ENCODE peak calls at places on chromosomes 11 and 22, in six cellular contexts. One of them, this sample, is unnamed.
A peak's percentile ranks its signal among the peaks of the same experiment; 100 is the strongest.

GRCh38 chr11:43784866-43785265 is 95.8 kb upstream of the ALKBH3 start:
- DNase-seq in cardiac muscle cell: no peak
- DNase-seq in mammary epithelial cell: no peak
- DNase-seq in tibial artery: no peak
- DNase-seq in A673: no peak
- DNase-seq in pancreas: no peak
- DNase-seq in this sample: no peak

GRCh38 chr11:117814766-117815261 is 9.7 kb downstream of the FXYD2 start:
- DNase-seq in cardiac muscle cell: peak; percentile 42
- DNase-seq in mammary epithelial cell: no peak
- DNase-seq in tibial artery: no peak
- DNase-seq in A673: peak; percentile 91
- DNase-seq in pancreas: peak; percentile 84
- DNase-seq in this sample: no peak

GRCh38 chr11:128868851-128869671 is 2.0 kb upstream of the KCNJ1 start:
- DNase-seq in cardiac muscle cell: no peak
- DNase-seq in mammary epithelial cell: no peak
- DNase-seq in tibial artery: no peak
- DNase-seq in A673: no peak
- DNase-seq in pancreas: no peak
- DNase-seq in this sample: no peak

GRCh38 chr11:68312780-68313573 is 586 bp downstream of the LRP5 start:
- DNase-seq in cardiac muscle cell: no peak
- DNase-seq in mammary epithelial cell: no peak
- DNase-seq in tibial artery: no peak
- DNase-seq in A673: peak; percentile 50
- DNase-seq in pancreas: peak; percentile 76
- DNase-seq in this sample: no peak

GRCh38 chr11:10443152-10443551 is 11.9 kb upstream of the AMPD3 start:
- DNase-seq in cardiac muscle cell: no peak
- DNase-seq in mammary epithelial cell: no peak
- DNase-seq in tibial artery: no peak
- DNase-seq in A673: no peak
- DNase-seq in pancreas: no peak
- DNase-seq in this sample: no peak

GRCh38 chr11:698493-699115 is 3.0 kb downstream of the TMEM80 start:
- DNase-seq in cardiac muscle cell: no peak
- DNase-seq in mammary epithelial cell: no peak
- DNase-seq in tibial artery: no peak
- DNase-seq in A673: no peak
- DNase-seq in pancreas: no peak
- DNase-seq in this sample: no peak

GRCh38 chr11:120543816-120544215 is 32.3 kb downstream of the GRIK4 start:
- DNase-seq in cardiac muscle cell: no peak
- DNase-seq in mammary epithelial cell: no peak
- DNase-seq in tibial artery: no peak
- DNase-seq in A673: no peak
- DNase-seq in pancreas: no peak
- DNase-seq in this sample: no peak

GRCh38 chr11:25612806-25613205 is 719.1 kb upstream of the ANO3 start:
- DNase-seq in cardiac muscle cell: no peak
- DNase-seq in mammary epithelial cell: no peak
- DNase-seq in tibial artery: no peak
- DNase-seq in A673: no peak
- DNase-seq in pancreas: no peak
- DNase-seq in this sample: no peak

GRCh38 chr11:71252782-71253730 is 679 bp upstream of the SHANK2 start:
- DNase-seq in cardiac muscle cell: peak; percentile 61
- DNase-seq in mammary epithelial cell: no peak
- DNase-seq in tibial artery: no peak
- DNase-seq in A673: no peak
- DNase-seq in pancreas: peak; percentile 68
- DNase-seq in this sample: no peak

GRCh38 chr11:46727952-46728658 is 9.1 kb downstream of the F2 start:
- DNase-seq in cardiac muscle cell: no peak
- DNase-seq in mammary epithelial cell: no peak
- DNase-seq in tibial artery: no peak
- DNase-seq in A673: no peak
- DNase-seq in pancreas: peak; percentile 43
- DNase-seq in this sample: no peak

GRCh38 chr11:105610796-105611361 is 1.0 kb downstream of the GRIA4 start:
- DNase-seq in cardiac muscle cell: no peak
- DNase-seq in mammary epithelial cell: no peak
- DNase-seq in tibial artery: no peak
- DNase-seq in A673: no peak
- DNase-seq in pancreas: no peak
- DNase-seq in this sample: no peak

GRCh38 chr11:64340671-64341335 is 799 bp downstream of the CCDC88B start:
- DNase-seq in cardiac muscle cell: no peak
- DNase-seq in mammary epithelial cell: no peak
- DNase-seq in tibial artery: peak; percentile 70
- DNase-seq in A673: no peak
- DNase-seq in pancreas: peak; percentile 70
- DNase-seq in this sample: no peak
- TF ChIP-seq CTCF in cardiac muscle cell: no peak
- TF ChIP-seq CTCF in mammary epithelial cell: no peak
- TF ChIP-seq CTCF in tibial artery: no peak
- TF ChIP-seq CTCF in A673: no peak
- TF ChIP-seq CTCF in pancreas: no peak
- TF ChIP-seq CTCF in this sample: no peak

GRCh38 chr22:50244420-50245213 is at the start of gene TUBGCP6:
- DNase-seq in cardiac muscle cell: peak; percentile 95
- DNase-seq in mammary epithelial cell: peak; percentile 91
- DNase-seq in tibial artery: peak; percentile 96
- DNase-seq in A673: peak; percentile 96
- DNase-seq in pancreas: peak; percentile 98
- DNase-seq in this sample: peak; percentile 96
- TF ChIP-seq CTCF in cardiac muscle cell: peak; percentile 6
- TF ChIP-seq CTCF in mammary epithelial cell: no peak
- TF ChIP-seq CTCF in tibial artery: peak; percentile 23
- TF ChIP-seq CTCF in A673: peak; percentile 16
- TF ChIP-seq CTCF in pancreas: peak; percentile 29
- TF ChIP-seq CTCF in this sample: peak; percentile 28

GRCh38 chr22:43922123-43922522 is 1.5 kb upstream of the PNPLA3 start:
- DNase-seq in cardiac muscle cell: no peak
- DNase-seq in mammary epithelial cell: no peak
- DNase-seq in tibial artery: no peak
- DNase-seq in A673: no peak
- DNase-seq in pancreas: no peak
- DNase-seq in this sample: no peak
- TF ChIP-seq CTCF in cardiac muscle cell: peak; percentile 17
- TF ChIP-seq CTCF in mammary epithelial cell: no peak
- TF ChIP-seq CTCF in tibial artery: no peak
- TF ChIP-seq CTCF in A673: peak; percentile 32
- TF ChIP-seq CTCF in pancreas: no peak
- TF ChIP-seq CTCF in this sample: no peak

GRCh38 chr11:7353100-7353499 is 101.4 kb downstream of the SYT9 start:
- DNase-seq in cardiac muscle cell: peak; percentile 30
- DNase-seq in mammary epithelial cell: peak; percentile 24
- DNase-seq in tibial artery: no peak
- DNase-seq in A673: peak; percentile 40
- DNase-seq in pancreas: no peak
- DNase-seq in this sample: no peak
- TF ChIP-seq CTCF in cardiac muscle cell: peak; percentile 45
- TF ChIP-seq CTCF in mammary epithelial cell: peak; percentile 67
- TF ChIP-seq CTCF in tibial artery: no peak
- TF ChIP-seq CTCF in A673: peak; percentile 50
- TF ChIP-seq CTCF in pancreas: no peak
- TF ChIP-seq CTCF in this sample: peak; percentile 45

DNA sequence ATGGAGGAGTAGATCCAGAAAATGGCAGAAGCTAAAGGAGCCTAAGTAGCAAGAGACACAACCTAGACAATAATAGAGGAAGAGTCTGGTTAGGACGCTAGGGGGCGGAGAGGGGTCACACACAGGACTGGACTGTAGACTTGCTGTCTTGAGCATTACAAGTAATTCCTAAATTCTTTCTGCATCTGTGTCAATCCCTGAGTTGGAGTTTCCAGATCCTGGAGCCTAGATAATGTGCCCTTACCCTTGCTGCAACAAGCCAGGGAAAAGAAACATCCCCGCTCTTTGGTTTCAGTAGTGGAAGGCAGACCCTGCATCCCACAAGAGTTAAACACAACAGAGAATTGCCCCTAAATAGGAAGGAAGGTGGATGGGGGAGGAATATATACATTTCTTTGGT is 14.9 kb upstream of the CCDC73 start:
- DNase-seq in cardiac muscle cell: peak; percentile 87
- DNase-seq in mammary epithelial cell: peak; percentile 67
- DNase-seq in tibial artery: no peak
- DNase-seq in A673: peak; percentile 94
- DNase-seq in pancreas: peak; percentile 68
- DNase-seq in this sample: no peak
- TF ChIP-seq CTCF in cardiac muscle cell: peak; percentile 89
- TF ChIP-seq CTCF in mammary epithelial cell: peak; percentile 92
- TF ChIP-seq CTCF in tibial artery: peak; percentile 50
- TF ChIP-seq CTCF in A673: peak; percentile 99
- TF ChIP-seq CTCF in pancreas: peak; percentile 43
- TF ChIP-seq CTCF in this sample: peak; percentile 77

This sample was measured in osteocyte.